ENCODE peak calls at places on chromosomes 1 and 21, in four cellular contexts. X is stomach; Y is CD8-positive, alpha-beta memory T cell; M is colonic mucosa. K is an unnamed sample.

GRCh38 chr1:82920418-82921248 is 1078.3 kb downstream of the TTLL7 start:
- DNase-seq in X (no peak), Y (no peak), M (no peak), K (no peak)

GRCh38 chr1:34590211-34590623 is 164.6 kb upstream of the GJB5 start:
- DNase-seq in Y (no peak), M (no peak), X (no peak), K (no peak)

GRCh38 chr1:116076831-116077230 is 34.4 kb upstream of the MAB21L3 start:
- DNase-seq in M (no peak), Y (no peak), X (no peak), K (no peak)

GRCh38 chr1:75614455-75615379 is 3.8 kb upstream of the SLC44A5 start:
- DNase-seq in X (peak; percentile 50), M (peak; percentile 17), Y (peak; percentile 20), K (no peak)

GRCh38 chr1:220902916-220903315 is 23.7 kb downstream of the HLX start:
- DNase-seq in X (no peak), M (no peak), Y (no peak), K (no peak)

GRCh38 chr1:68782890-68783289 is 286.0 kb upstream of the DEPDC1 start:
- DNase-seq in M (no peak), X (no peak), Y (no peak), K (no peak)

GRCh38 chr1:208100906-208101305 is 143.3 kb downstream of the PLXNA2 start:
- DNase-seq in X (no peak), M (no peak), Y (no peak), K (no peak)

GRCh38 chr1:10932088-10932487 is 80.4 kb upstream of the TARDBP start:
- DNase-seq in M (no peak), Y (peak; percentile 63), X (no peak), K (no peak)

GRCh38 chr1:29851666-29852065 is 615.3 kb downstream of the PTPRU start:
- DNase-seq in M (no peak), Y (no peak), X (no peak), K (no peak)

GRCh38 chr21:17925900-17926299 is 106.7 kb upstream of the C21orf91 start:
- DNase-seq in X (no peak), M (no peak), Y (no peak), K (no peak)

GRCh38 chr1:19858894-19859293 is 23.3 kb upstream of the OTUD3 start:
- DNase-seq in M (peak; percentile 19), X (no peak), Y (no peak), K (no peak)

GRCh38 chr1:48203287-48203900 is 19.1 kb upstream of the SLC5A9 start:
- DNase-seq in X (no peak), M (no peak), Y (no peak), K (no peak)

GRCh38 chr21:37855568-37856391 is 60.5 kb downstream of the KCNJ6 start:
- DNase-seq in M (no peak), X (no peak), Y (no peak), K (no peak)

GRCh38 chr1:201448981-201449380 is 20.0 kb downstream of the PHLDA3 start:
- DNase-seq in M (no peak), X (no peak), Y (no peak), K (no peak)

GRCh38 chr1:229230136-229230892 is 40.6 kb upstream of the RAB4A start:
- DNase-seq in M (no peak), X (no peak), Y (no peak), K (no peak)

GRCh38 chr1:33094971-33095604 is 14.1 kb downstream of the AZIN2 start:
- DNase-seq in Y (no peak), M (peak; percentile 77), X (peak; percentile 70), K (no peak)

GRCh38 chr1:33096358-33097005 is 15.5 kb downstream of the AZIN2 start:
- DNase-seq in Y (no peak), M (no peak), X (peak; percentile 39), K (no peak)

GRCh38 chr1:33098371-33098770 is 17.4 kb downstream of the AZIN2 start:
- DNase-seq in Y (no peak), M (no peak), X (no peak), K (no peak)

GRCh38 chr1:33097762-33098161 is 16.8 kb downstream of the AZIN2 start:
- DNase-seq in Y (no peak), M (no peak), X (no peak), K (no peak)

GRCh38 chr1:33097137-33097611 is 16.2 kb downstream of the AZIN2 start:
- DNase-seq in X (no peak), M (no peak), Y (no peak), K (no peak)
- H3K4me1 ChIP-seq in X (peaks cover 3% of the 10 kb centered on the region), M (no peaks in the 10 kb centered on the region), Y (peaks cover 48% of the 10 kb centered on the region), K (no peaks in the 10 kb centered on the region)

GRCh38 chr1:235078927-235079381 is 49.7 kb downstream of the TOMM20 start:
- DNase-seq in X (no peak), M (no peak), Y (no peak), K (no peak)
- H3K4me1 ChIP-seq in X (peaks cover 62% of the 10 kb centered on the region), M (peaks cover 27% of the 10 kb centered on the region), Y (peaks cover 25% of the 10 kb centered on the region), K (peaks cover 74% of the 10 kb centered on the region)

DNA sequence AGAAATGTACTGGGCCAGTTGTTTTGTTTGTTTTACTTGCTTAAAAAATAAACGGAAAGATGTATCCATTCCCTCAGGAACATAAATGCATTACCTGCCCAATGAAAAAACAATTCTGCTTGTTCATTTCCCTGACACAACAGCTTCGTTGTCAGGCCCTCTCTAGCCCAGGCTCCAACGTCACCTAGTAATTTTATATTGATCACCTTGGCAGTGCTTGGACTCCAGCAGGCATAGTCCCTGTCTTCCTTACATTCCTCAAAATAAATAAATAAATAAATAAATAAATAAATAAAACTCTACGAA is 1.2 kb downstream of the CEP170 start:
- DNase-seq in X (no peak), Y (no peak), M (no peak), K (no peak)
- H3K4me1 ChIP-seq in X (peaks cover 28% of the 10 kb centered on the region), Y (peaks cover 24% of the 10 kb centered on the region), M (peaks cover 6% of the 10 kb centered on the region), K (peaks cover 25% of the 10 kb centered on the region)

GRCh38 chr1:181092056-181092455 is 3.6 kb downstream of the IER5 start:
- DNase-seq in X (no peak), Y (no peak), M (no peak), K (no peak)

GRCh38 chr1:181090653-181091126 is 2.2 kb downstream of the IER5 start:
- DNase-seq in M (peak; percentile 70), X (no peak), Y (peak; percentile 35), K (no peak)

GRCh38 chr1:181089777-181090505 is 1.4 kb downstream of the IER5 start:
- DNase-seq in X (peak; percentile 64), Y (peak; percentile 74), M (peak; percentile 78), K (peak; percentile 90)

GRCh38 chr1:181092883-181093282 is 4.4 kb downstream of the IER5 start:
- DNase-seq in X (no peak), M (no peak), Y (no peak), K (no peak)

GRCh38 chr1:181091322-181092040 is 3.0 kb downstream of the IER5 start:
- DNase-seq in Y (no peak), M (no peak), X (no peak), K (no peak)
- H3K4me1 ChIP-seq in Y (peaks cover 22% of the 10 kb centered on the region), M (peaks cover 4% of the 10 kb centered on the region), X (peaks cover 40% of the 10 kb centered on the region), K (no peaks in the 10 kb centered on the region)

GRCh38 chr1:26079960-26080814 is 12.8 kb upstream of the TRIM63 start:
- DNase-seq in X (no peak), Y (no peak), M (no peak), K (no peak)

GRCh38 chr1:26078286-26079177 is 11.1 kb upstream of the TRIM63 start:
- DNase-seq in X (no peak), M (peak; percentile 70), Y (no peak), K (no peak)

GRCh38 chr1:26075421-26076144 is 8.2 kb upstream of the TRIM63 start:
- DNase-seq in X (peak; percentile 42), M (no peak), Y (no peak), K (peak; percentile 67)

GRCh38 chr1:26079178-26079563 is 11.7 kb upstream of the TRIM63 start:
- DNase-seq in M (no peak), X (no peak), Y (no peak), K (no peak)

GRCh38 chr1:26077524-26077923 is 10.1 kb upstream of the TRIM63 start:
- DNase-seq in Y (no peak), M (no peak), X (no peak), K (no peak)
- H3K4me1 ChIP-seq in Y (no peaks in the 10 kb centered on the region), M (no peaks in the 10 kb centered on the region), X (peaks cover 2% of the 10 kb centered on the region), K (no peaks in the 10 kb centered on the region)

GRCh38 chr1:12593621-12594066 is 24.4 kb downstream of the DHRS3 start:
- DNase-seq in X (no peak), M (peak; percentile 47), Y (no peak), K (peak; percentile 71)
- H3K4me1 ChIP-seq in X (peaks cover 57% of the 10 kb centered on the region), M (peaks cover 19% of the 10 kb centered on the region), Y (peaks cover 24% of the 10 kb centered on the region), K (peaks cover 70% of the 10 kb centered on the region)